ENCODE peak calls at places on chromosomes 11 and 22, in seven cellular contexts. One of them, this sample, is unnamed.

GRCh38 chr11:130601141-130601540 is 152.7 kb downstream of the ADAMTS15 start:
- DNase-seq in trophoblast cell: no peak
- DNase-seq in mesendoderm: peak
- DNase-seq in H9: peak
- DNase-seq in H1: no peak
- DNase-seq in IMR-90: peak
- DNase-seq in neuronal stem cell: no peak
- DNase-seq in this sample: peak

GRCh38 chr22:49367016-49367697 is 460.5 kb downstream of the BRD1 start:
- DNase-seq in H1: no peak
- DNase-seq in IMR-90: no peak
- DNase-seq in neuronal stem cell: no peak
- DNase-seq in H9: no peak
- DNase-seq in mesendoderm: no peak
- DNase-seq in trophoblast cell: no peak
- DNase-seq in this sample: no peak

GRCh38 chr11:33529461-33529860 is 171.2 kb downstream of the C11orf91 start:
- DNase-seq in trophoblast cell: no peak
- DNase-seq in IMR-90: no peak
- DNase-seq in mesendoderm: no peak
- DNase-seq in H9: no peak
- DNase-seq in H1: no peak
- DNase-seq in neuronal stem cell: no peak
- DNase-seq in this sample: no peak

GRCh38 chr22:24437091-24437490 is 9.7 kb downstream of the ADORA2A start:
- DNase-seq in mesendoderm: no peak
- DNase-seq in IMR-90: no peak
- DNase-seq in H9: no peak
- DNase-seq in H1: no peak
- DNase-seq in neuronal stem cell: no peak
- DNase-seq in trophoblast cell: no peak
- DNase-seq in this sample: no peak

GRCh38 chr11:119713361-119714040 is 15.5 kb downstream of the NECTIN1 start:
- DNase-seq in trophoblast cell: no peak
- DNase-seq in neuronal stem cell: no peak
- DNase-seq in IMR-90: no peak
- DNase-seq in mesendoderm: peak
- DNase-seq in H1: no peak
- DNase-seq in H9: no peak
- DNase-seq in this sample: no peak

GRCh38 chr11:76501526-76501925 is 56.7 kb downstream of the EMSY start:
- DNase-seq in neuronal stem cell: no peak
- DNase-seq in H1: no peak
- DNase-seq in IMR-90: no peak
- DNase-seq in trophoblast cell: no peak
- DNase-seq in H9: no peak
- DNase-seq in mesendoderm: no peak
- DNase-seq in this sample: no peak

GRCh38 chr11:128061321-128061871 is 526.0 kb downstream of the ETS1 start:
- DNase-seq in neuronal stem cell: no peak
- DNase-seq in H1: no peak
- DNase-seq in IMR-90: peak
- DNase-seq in H9: no peak
- DNase-seq in mesendoderm: peak
- DNase-seq in trophoblast cell: no peak
- DNase-seq in this sample: peak

GRCh38 chr22:24989541-24989951 is 37.0 kb downstream of the KIAA1671 start:
- DNase-seq in IMR-90: no peak
- DNase-seq in H9: no peak
- DNase-seq in H1: no peak
- DNase-seq in mesendoderm: no peak
- DNase-seq in trophoblast cell: no peak
- DNase-seq in neuronal stem cell: no peak
- DNase-seq in this sample: no peak

GRCh38 chr11:17496406-17496805 is 19.8 kb upstream of the ABCC8 start:
- DNase-seq in mesendoderm: no peak
- DNase-seq in IMR-90: no peak
- DNase-seq in H9: no peak
- DNase-seq in H1: no peak
- DNase-seq in trophoblast cell: no peak
- DNase-seq in neuronal stem cell: no peak
- DNase-seq in this sample: no peak

GRCh38 chr11:25766332-25767015 is 565.5 kb upstream of the ANO3 start:
- DNase-seq in H9: no peak
- DNase-seq in H1: no peak
- DNase-seq in trophoblast cell: no peak
- DNase-seq in mesendoderm: no peak
- DNase-seq in IMR-90: no peak
- DNase-seq in neuronal stem cell: no peak
- DNase-seq in this sample: peak

GRCh38 chr11:6650104-6650503 is 5.5 kb downstream of the DCHS1 start:
- DNase-seq in neuronal stem cell: no peak
- DNase-seq in mesendoderm: no peak
- DNase-seq in H9: no peak
- DNase-seq in IMR-90: no peak
- DNase-seq in H1: no peak
- DNase-seq in trophoblast cell: no peak
- DNase-seq in this sample: no peak

GRCh38 chr22:25008666-25009065 is 56.1 kb downstream of the KIAA1671 start:
- DNase-seq in neuronal stem cell: no peak
- DNase-seq in H1: no peak
- DNase-seq in H9: no peak
- DNase-seq in IMR-90: no peak
- DNase-seq in trophoblast cell: no peak
- DNase-seq in mesendoderm: no peak
- DNase-seq in this sample: peak

GRCh38 chr22:43789452-43789851 is 22.7 kb downstream of the EFCAB6 start:
- DNase-seq in IMR-90: peak
- DNase-seq in neuronal stem cell: no peak
- DNase-seq in mesendoderm: no peak
- DNase-seq in H1: no peak
- DNase-seq in trophoblast cell: no peak
- DNase-seq in H9: no peak
- DNase-seq in this sample: peak

GRCh38 chr11:1915795-1916131 is 3.7 kb upstream of the TNNT3 start:
- DNase-seq in H9: no peak
- DNase-seq in mesendoderm: no peak
- DNase-seq in H1: no peak
- DNase-seq in neuronal stem cell: no peak
- DNase-seq in trophoblast cell: no peak
- DNase-seq in IMR-90: no peak
- DNase-seq in this sample: no peak

GRCh38 chr11:58739725-58740430 is 8.1 kb upstream of the GLYAT start:
- DNase-seq in H9: no peak
- DNase-seq in trophoblast cell: peak
- DNase-seq in H1: no peak
- DNase-seq in IMR-90: peak
- DNase-seq in neuronal stem cell: no peak
- DNase-seq in mesendoderm: peak
- DNase-seq in this sample: no peak

GRCh38 chr11:37544491-37544890 is 946.5 kb upstream of the RAG2 start:
- DNase-seq in trophoblast cell: no peak
- DNase-seq in mesendoderm: no peak
- DNase-seq in H1: no peak
- DNase-seq in IMR-90: no peak
- DNase-seq in neuronal stem cell: no peak
- DNase-seq in H9: no peak
- DNase-seq in this sample: no peak

GRCh38 chr11:129239207-129239606 is 47.1 kb upstream of the ARHGAP32 start:
- DNase-seq in neuronal stem cell: no peak
- DNase-seq in trophoblast cell: no peak
- DNase-seq in IMR-90: no peak
- DNase-seq in mesendoderm: no peak
- DNase-seq in H1: no peak
- DNase-seq in H9: no peak
- DNase-seq in this sample: no peak

GRCh38 chr22:46797355-46797754 is 34.9 kb downstream of the TBC1D22A start:
- DNase-seq in neuronal stem cell: no peak
- DNase-seq in H9: no peak
- DNase-seq in mesendoderm: peak
- DNase-seq in IMR-90: peak
- DNase-seq in trophoblast cell: peak
- DNase-seq in H1: no peak
- DNase-seq in this sample: peak

GRCh38 chr11:100830295-100830694 is 143.2 kb downstream of the ARHGAP42 start:
- DNase-seq in H9: no peak
- DNase-seq in trophoblast cell: no peak
- DNase-seq in neuronal stem cell: no peak
- DNase-seq in mesendoderm: no peak
- DNase-seq in H1: no peak
- DNase-seq in IMR-90: no peak
- DNase-seq in this sample: peak

GRCh38 chr22:23281406-23282088 is 101.2 kb downstream of the BCR start:
- DNase-seq in H1: peak
- DNase-seq in mesendoderm: peak
- DNase-seq in trophoblast cell: peak
- DNase-seq in IMR-90: peak
- DNase-seq in neuronal stem cell: peak
- DNase-seq in H9: peak
- DNase-seq in this sample: peak

GRCh38 chr22:23280356-23281052 is 100.2 kb downstream of the BCR start:
- DNase-seq in neuronal stem cell: no peak
- DNase-seq in H1: no peak
- DNase-seq in H9: no peak
- DNase-seq in IMR-90: no peak
- DNase-seq in mesendoderm: no peak
- DNase-seq in trophoblast cell: no peak
- DNase-seq in this sample: no peak

GRCh38 chr22:23282089-23282501 is 101.8 kb downstream of the BCR start:
- DNase-seq in H9: no peak
- DNase-seq in IMR-90: peak
- DNase-seq in mesendoderm: no peak
- DNase-seq in H1: no peak
- DNase-seq in neuronal stem cell: no peak
- DNase-seq in trophoblast cell: peak
- DNase-seq in this sample: peak

GRCh38 chr22:23279781-23280180 is 99.5 kb downstream of the BCR start:
- DNase-seq in H9: no peak
- DNase-seq in mesendoderm: no peak
- DNase-seq in H1: no peak
- DNase-seq in trophoblast cell: no peak
- DNase-seq in IMR-90: peak
- DNase-seq in neuronal stem cell: no peak
- DNase-seq in this sample: no peak

DNA sequence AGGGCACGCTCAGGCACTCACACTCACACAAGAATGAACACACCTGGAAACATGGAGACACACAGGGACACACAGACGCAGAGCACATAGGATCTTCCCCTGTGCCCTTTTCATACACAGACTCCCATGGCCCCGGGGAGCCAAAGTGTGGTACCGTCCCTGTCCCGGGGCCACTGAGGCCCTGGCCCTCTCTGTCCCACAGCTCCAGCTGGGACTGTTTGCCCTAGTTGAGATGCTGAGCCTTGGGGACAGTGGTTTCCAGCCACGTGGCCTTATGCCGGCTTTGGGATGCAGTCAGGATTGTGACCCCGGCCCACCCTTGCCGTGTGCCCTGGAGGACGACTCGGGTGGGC is 100.7 kb downstream of the BCR start:
- DNase-seq in mesendoderm: no peak
- DNase-seq in IMR-90: no peak
- DNase-seq in H9: no peak
- DNase-seq in neuronal stem cell: no peak
- DNase-seq in trophoblast cell: no peak
- DNase-seq in H1: no peak
- DNase-seq in this sample: no peak
- H3K4ac ChIP-seq in mesendoderm: no peak
- H3K4ac ChIP-seq in IMR-90: no peak
- H3K4ac ChIP-seq in H9: no peak
- H3K4ac ChIP-seq in neuronal stem cell: no peak
- H3K4ac ChIP-seq in trophoblast cell: no peak
- H3K4ac ChIP-seq in H1: no peak
- H3K4ac ChIP-seq in this sample: no peak

GRCh38 chr11:77687088-77687487 is 49.5 kb upstream of the CLNS1A start:
- DNase-seq in trophoblast cell: no peak
- DNase-seq in IMR-90: no peak
- DNase-seq in mesendoderm: no peak
- DNase-seq in H1: no peak
- DNase-seq in neuronal stem cell: no peak
- DNase-seq in H9: no peak
- DNase-seq in this sample: no peak
- H2BK120ac ChIP-seq in trophoblast cell: no peak
- H2BK120ac ChIP-seq in IMR-90: no peak
- H2BK120ac ChIP-seq in mesendoderm: no peak
- H2BK120ac ChIP-seq in H1: no peak
- H2BK120ac ChIP-seq in neuronal stem cell: no peak
- H2BK120ac ChIP-seq in H9: no peak
- H2BK120ac ChIP-seq in this sample: no peak

GRCh38 chr11:3167143-3168119 is 2.3 kb upstream of the OSBPL5 start:
- DNase-seq in trophoblast cell: peak
- DNase-seq in mesendoderm: no peak
- DNase-seq in neuronal stem cell: no peak
- DNase-seq in IMR-90: no peak
- DNase-seq in H9: no peak
- DNase-seq in H1: no peak
- DNase-seq in this sample: no peak
- H3K4ac ChIP-seq in trophoblast cell: no peak
- H3K4ac ChIP-seq in mesendoderm: no peak
- H3K4ac ChIP-seq in neuronal stem cell: no peak
- H3K4ac ChIP-seq in IMR-90: no peak
- H3K4ac ChIP-seq in H9: no peak
- H3K4ac ChIP-seq in H1: no peak
- H3K4ac ChIP-seq in this sample: no peak

GRCh38 chr11:116876656-116877055 is 39.2 kb upstream of the APOA1 start:
- DNase-seq in mesendoderm: no peak
- DNase-seq in H1: no peak
- DNase-seq in IMR-90: no peak
- DNase-seq in H9: no peak
- DNase-seq in neuronal stem cell: no peak
- DNase-seq in trophoblast cell: peak
- DNase-seq in this sample: no peak

GRCh38 chr11:116871248-116871647 is 33.8 kb upstream of the APOA1 start:
- DNase-seq in trophoblast cell: no peak
- DNase-seq in H9: no peak
- DNase-seq in mesendoderm: no peak
- DNase-seq in H1: no peak
- DNase-seq in neuronal stem cell: no peak
- DNase-seq in IMR-90: peak
- DNase-seq in this sample: peak

GRCh38 chr11:116873391-116873790 is 36.0 kb upstream of the APOA1 start:
- DNase-seq in neuronal stem cell: no peak
- DNase-seq in mesendoderm: no peak
- DNase-seq in IMR-90: no peak
- DNase-seq in H9: no peak
- DNase-seq in trophoblast cell: no peak
- DNase-seq in H1: no peak
- DNase-seq in this sample: no peak

GRCh38 chr11:116875194-116875593 is 37.8 kb upstream of the APOA1 start:
- DNase-seq in neuronal stem cell: no peak
- DNase-seq in mesendoderm: no peak
- DNase-seq in trophoblast cell: no peak
- DNase-seq in H1: no peak
- DNase-seq in IMR-90: no peak
- DNase-seq in H9: no peak
- DNase-seq in this sample: no peak

GRCh38 chr11:116874251-116874650 is 36.8 kb upstream of the APOA1 start:
- DNase-seq in H9: no peak
- DNase-seq in H1: no peak
- DNase-seq in mesendoderm: no peak
- DNase-seq in trophoblast cell: peak
- DNase-seq in neuronal stem cell: no peak
- DNase-seq in IMR-90: peak
- DNase-seq in this sample: peak
- H2BK120ac ChIP-seq in H9: no peak
- H2BK120ac ChIP-seq in H1: no peak
- H2BK120ac ChIP-seq in mesendoderm: no peak
- H2BK120ac ChIP-seq in trophoblast cell: no peak
- H2BK120ac ChIP-seq in neuronal stem cell: no peak
- H2BK120ac ChIP-seq in IMR-90: no peak
- H2BK120ac ChIP-seq in this sample: no peak

This sample was measured in mesenchymal stem cell.